ENCODE peak calls at places on chromosomes 1 and 21, in eight cellular contexts. Z, E, F, P, M, W, O and S are unnamed samples. For H3K27me3, the result is how much of the 10 kb centered on the place peaks cover.

GRCh38 chr1:119885903-119886783 is 10.2 kb downstream of the ADAM30 start:
- DNase-seq in O (peak), Z (peak), M (peak), F (peak), P (peak), E (no peak), W (no peak), S (no peak)

GRCh38 chr1:204830671-204831585 is 39.7 kb upstream of the NFASC start:
- DNase-seq in W (no peak), Z (no peak), P (no peak), M (no peak), E (peak), O (no peak), F (peak), S (no peak)

GRCh38 chr21:29501451-29501850 is 202.7 kb downstream of the BACH1 start:
- DNase-seq in M (no peak), E (no peak), P (no peak), O (no peak), Z (no peak), W (no peak), F (no peak), S (no peak)

GRCh38 chr1:150973258-150973825 is 1.3 kb downstream of the CERS2 start:
- DNase-seq in P (no peak), E (no peak), O (no peak), W (no peak), F (no peak), M (no peak), Z (peak), S (no peak)

GRCh38 chr1:151164732-151165280 is 896 bp downstream of the LYSMD1 start:
- DNase-seq in W (no peak), O (no peak), E (no peak), M (no peak), Z (no peak), F (no peak), P (no peak), S (no peak)

GRCh38 chr1:109151146-109151545 is 37.2 kb downstream of the ELAPOR1 start:
- DNase-seq in E (peak), O (peak), M (peak), F (peak), Z (peak), P (peak), W (no peak), S (no peak)

GRCh38 chr1:107680579-107680985 is 284.4 kb downstream of the VAV3 start:
- DNase-seq in E (no peak), O (no peak), W (no peak), P (no peak), Z (peak), M (no peak), F (no peak), S (no peak)

GRCh38 chr1:168613689-168614655 is 37.6 kb downstream of the XCL1 start:
- DNase-seq in M (no peak), F (no peak), O (no peak), Z (no peak), W (peak), E (no peak), P (no peak), S (no peak)

GRCh38 chr1:25818569-25818968 is 1.2 kb upstream of the MTFR1L start:
- DNase-seq in P (no peak), M (no peak), W (no peak), O (no peak), E (no peak), F (no peak), Z (no peak), S (no peak)

GRCh38 chr1:25821630-25822091 is 1.9 kb downstream of the MTFR1L start:
- DNase-seq in P (no peak), Z (no peak), E (no peak), M (no peak), F (no peak), W (no peak), O (no peak), S (no peak)

GRCh38 chr1:25819496-25820246 is at the start of gene MTFR1L:
- DNase-seq in W (peak), Z (peak), E (peak), F (peak), P (peak), M (peak), O (peak), S (peak)

GRCh38 chr1:25821112-25821476 is 1.3 kb downstream of the MTFR1L start:
- DNase-seq in E (no peak), O (no peak), Z (no peak), P (no peak), M (no peak), F (no peak), W (no peak), S (no peak)

DNA sequence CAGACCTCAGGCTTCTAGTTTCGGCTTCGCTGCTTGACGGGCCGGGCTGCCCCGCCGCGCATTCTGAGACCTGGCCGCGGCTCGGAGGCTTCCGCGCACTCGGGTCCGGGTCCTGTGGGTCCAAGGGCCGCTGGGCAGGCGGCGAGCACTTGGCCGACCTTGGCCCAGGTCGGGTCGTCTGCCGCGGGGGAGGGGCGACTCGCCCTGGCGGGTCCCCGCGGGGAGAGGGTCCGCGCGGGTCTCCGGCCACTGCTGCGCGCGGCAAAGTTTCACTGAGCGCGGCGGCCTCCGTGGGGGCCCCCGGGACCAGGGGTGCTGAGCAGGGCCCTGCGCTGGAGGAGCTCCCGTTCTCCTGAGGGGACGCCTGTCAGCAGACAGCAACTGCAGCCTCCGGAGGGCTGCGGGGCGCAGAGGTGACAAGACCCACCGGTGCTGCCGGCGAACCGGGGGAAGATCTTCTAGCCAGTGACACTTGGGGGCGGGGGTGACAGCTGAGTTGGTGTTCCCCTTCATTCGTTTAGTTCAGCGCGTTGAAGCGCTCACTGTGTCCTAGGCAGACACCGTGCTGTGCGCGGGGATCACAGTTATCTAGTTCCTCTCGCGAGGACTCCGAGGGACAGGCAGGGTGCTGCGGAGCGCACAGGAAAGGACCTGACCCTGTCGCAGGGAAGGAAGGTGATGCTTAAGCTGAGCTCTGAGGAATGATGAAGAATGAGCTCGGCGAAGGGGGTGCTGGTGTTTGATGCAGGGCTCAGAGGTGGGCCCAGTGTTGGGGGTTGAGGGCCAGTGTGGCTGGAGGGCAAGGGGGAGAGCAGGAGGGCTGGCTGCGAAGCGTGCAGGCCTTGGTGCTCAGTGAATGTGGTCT is 725 bp downstream of the MTFR1L start:
- DNase-seq in O (peak), P (peak), E (peak), F (peak), Z (peak), W (peak), M (no peak), S (peak)
- TF ChIP-seq POLR2AphosphoS5 in O (peak), P (no peak), E (no peak), F (no peak), Z (peak), W (no peak), M (no peak), S (no peak)

DNA sequence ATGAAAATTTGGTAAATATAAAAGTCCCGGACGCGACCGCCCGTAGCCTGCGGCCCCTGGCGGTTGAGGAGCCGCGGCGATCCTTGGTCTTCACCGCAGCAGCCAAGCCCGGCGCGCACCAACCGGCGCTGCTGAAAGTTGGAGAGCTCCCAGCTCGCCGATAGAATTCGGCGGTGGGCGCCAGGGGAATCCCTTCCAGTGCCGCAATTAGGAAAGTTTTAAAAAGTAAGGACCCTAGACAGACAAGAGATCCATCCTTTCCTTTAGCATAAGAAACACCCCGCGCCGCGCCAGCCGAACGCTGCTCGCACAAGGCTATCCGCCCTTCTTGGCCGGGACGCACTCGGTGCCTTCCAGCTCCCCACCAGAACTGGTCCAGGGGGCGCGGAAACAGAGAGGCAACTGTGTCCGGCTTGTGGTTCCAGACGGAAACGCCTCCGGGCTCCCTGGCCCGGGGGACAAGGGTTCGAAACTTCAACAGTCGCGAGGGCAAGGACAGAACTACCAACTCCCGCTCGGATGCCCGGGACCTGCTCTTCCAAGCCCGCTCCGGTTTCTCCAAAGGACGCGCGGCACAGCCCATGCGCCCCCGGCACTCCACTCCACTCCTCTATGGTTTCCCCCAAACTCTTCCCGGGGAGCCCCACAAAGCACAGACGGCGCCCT is 1.7 kb downstream of the FAM78B start:
- DNase-seq in W (peak), E (no peak), M (no peak), P (peak), F (peak), Z (peak), O (peak), S (peak)
- H3K27me3 ChIP-seq in W (under half), E (under half), M (under half), P (under half), F (under half), Z (under half), O (under half), S (under half)

GRCh38 chr1:226730826-226731225 is 8.3 kb downstream of the ITPKB start:
- DNase-seq in O (no peak), E (no peak), Z (no peak), W (no peak), P (no peak), M (no peak), F (peak), S (no peak)
- H3K4me3 ChIP-seq in O (no peak), E (no peak), Z (no peak), W (no peak), P (no peak), M (no peak), F (no peak), S (no peak)

GRCh38 chr1:179805291-179806195 is 62.5 kb downstream of the FAM163A start:
- DNase-seq in O (no peak), E (no peak), P (no peak), W (no peak), M (no peak), Z (no peak), F (no peak), S (no peak)
- TF ChIP-seq POLR2AphosphoS5 in O (no peak), E (no peak), P (no peak), W (no peak), M (no peak), Z (no peak), F (no peak), S (no peak)

DNA sequence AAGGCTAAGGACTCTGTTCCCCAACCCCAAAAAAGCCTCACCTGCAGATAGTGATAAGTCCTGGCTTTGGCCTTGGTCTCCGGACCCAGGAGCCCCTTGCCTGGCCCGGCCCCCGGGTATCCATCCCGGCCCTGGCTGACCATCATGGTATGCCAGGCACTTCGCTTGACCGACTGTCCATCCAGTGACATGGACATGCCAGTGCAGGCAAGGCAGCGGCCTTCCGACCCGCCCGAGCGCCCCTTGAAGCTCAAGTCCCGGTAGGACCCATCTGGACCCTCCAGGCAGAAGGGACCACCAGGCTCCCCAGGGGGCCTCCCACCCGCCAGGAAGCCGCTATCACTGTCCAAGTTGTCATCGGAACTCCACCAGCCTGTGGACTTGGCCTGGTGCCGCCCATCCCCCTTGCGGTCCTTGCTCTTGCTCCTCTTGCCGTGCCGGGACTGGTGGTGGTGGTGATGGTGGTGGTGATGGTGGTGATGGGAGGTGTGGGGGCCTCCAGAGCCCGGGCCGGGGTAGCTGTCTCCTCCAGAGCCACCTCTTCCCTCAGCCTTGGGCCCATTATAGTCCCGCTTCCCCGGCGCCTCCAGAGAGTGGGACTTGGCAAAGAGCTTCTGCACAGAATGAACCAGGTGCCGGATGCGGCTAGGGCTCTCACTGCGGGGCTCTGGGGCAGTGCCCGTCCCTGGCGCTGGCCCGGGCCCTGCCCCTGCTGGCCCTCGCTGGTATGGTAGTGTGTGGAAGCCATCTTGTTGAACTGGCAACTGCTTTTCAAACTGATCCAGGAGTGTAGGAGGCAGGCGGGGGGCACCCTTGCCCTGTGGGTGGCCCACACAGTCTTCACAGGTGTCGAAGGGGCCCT is 25.0 kb downstream of the DLGAP3 start:
- DNase-seq in F (no peak), W (no peak), Z (no peak), P (no peak), O (no peak), E (no peak), M (no peak), S (no peak)
- H3K27me3 ChIP-seq in F (under half), W (under half), Z (under half), P (half or more), O (under half), E (under half), M (under half), S (under half)

GRCh38 chr21:32119389-32119788 is 159.5 kb downstream of the MIS18A start:
- DNase-seq in E (no peak), P (no peak), O (no peak), W (no peak), F (no peak), M (no peak), Z (no peak), S (no peak)
- H3K4me3 ChIP-seq in E (no peak), P (no peak), O (no peak), W (no peak), F (no peak), M (no peak), Z (no peak), S (no peak)

GRCh38 chr1:23980006-23980724 is at the start of gene SRSF10:
- DNase-seq in W (peak), M (peak), E (peak), P (peak), Z (peak), O (peak), F (peak), S (peak)
- TF ChIP-seq POLR2AphosphoS5 in W (peak), M (peak), E (peak), P (peak), Z (peak), O (peak), F (peak), S (peak)